ENCODE peak calls at places on chromosome 2, in nine cellular contexts. M, K, D, W, L, H, Y, A and X are unnamed samples.

GRCh38 chr2:210199186-210199765 is 26.0 kb downstream of the ACADL start:
- DNase-seq in M (no peak), K (peak; percentile 41), D (no peak), W (no peak), L (no peak), H (no peak), Y (no peak), A (no peak), X (no peak)

GRCh38 chr2:10048501-10049171 is 5.3 kb downstream of the KLF11 start:
- DNase-seq in M (no peak), K (peak; percentile 62), D (no peak), W (peak; percentile 72), L (no peak), H (no peak), Y (no peak), A (no peak), X (no peak)

GRCh38 chr2:79723830-79724229 is 211.0 kb downstream of the CTNNA2 start:
- DNase-seq in M (no peak), K (peak; percentile 98), D (no peak), W (no peak), L (no peak), H (no peak), Y (no peak), A (no peak), X (no peak)

GRCh38 chr2:128640166-128640846 is 321.6 kb upstream of the HS6ST1 start:
- DNase-seq in M (peak; percentile 47), K (no peak), D (peak; percentile 86), W (peak; percentile 58), L (no peak), H (peak; percentile 9), Y (no peak), A (no peak), X (no peak)

GRCh38 chr2:172082944-172083718 is 2.2 kb upstream of the DLX1 start:
- DNase-seq in M (no peak), K (no peak), D (no peak), W (peak; percentile 78), L (no peak), H (no peak), Y (no peak), A (no peak), X (no peak)

GRCh38 chr2:147623328-147623727 is 221.5 kb upstream of the ACVR2A start:
- DNase-seq in M (no peak), K (no peak), D (no peak), W (no peak), L (no peak), H (no peak), Y (no peak), A (no peak), X (no peak)

GRCh38 chr2:100274566-100275199 is 47.6 kb downstream of the LONRF2 start:
- DNase-seq in M (no peak), K (no peak), D (no peak), W (no peak), L (no peak), H (no peak), Y (no peak), A (no peak), X (no peak)

GRCh38 chr2:23420840-23421476 is 36.0 kb downstream of the KLHL29 start:
- DNase-seq in M (no peak), K (no peak), D (no peak), W (no peak), L (no peak), H (no peak), Y (no peak), A (no peak), X (no peak)

GRCh38 chr2:74037379-74037860 is 52.7 kb downstream of the TET3 start:
- DNase-seq in M (no peak), K (peak; percentile 48), D (no peak), W (no peak), L (no peak), H (no peak), Y (no peak), A (no peak), X (no peak)

GRCh38 chr2:178478102-178478441 is 328 bp downstream of the FKBP7 start:
- DNase-seq in M (peak; percentile 60), K (peak; percentile 31), D (no peak), W (peak; percentile 75), L (peak; percentile 18), H (no peak), Y (no peak), A (no peak), X (peak; percentile 20)

GRCh38 chr2:108184421-108184820 is 55.3 kb upstream of the SULT1C3 start:
- DNase-seq in M (no peak), K (peak; percentile 13), D (no peak), W (no peak), L (no peak), H (no peak), Y (no peak), A (no peak), X (no peak)

GRCh38 chr2:169961911-169962310 is 134.7 kb downstream of the UBR3 start:
- DNase-seq in M (peak; percentile 72), K (peak; percentile 88), D (no peak), W (no peak), L (no peak), H (no peak), Y (peak; percentile 22), A (no peak), X (no peak)

GRCh38 chr2:240524963-240525718 is 32.6 kb downstream of the ANKMY1 start:
- DNase-seq in M (no peak), K (no peak), D (no peak), W (peak; percentile 32), L (no peak), H (no peak), Y (no peak), A (no peak), X (no peak)

GRCh38 chr2:240525802-240526201 is 32.0 kb downstream of the ANKMY1 start:
- DNase-seq in M (no peak), K (no peak), D (no peak), W (peak; percentile 41), L (no peak), H (no peak), Y (no peak), A (no peak), X (no peak)

GRCh38 chr2:240528406-240529040 is 29.3 kb downstream of the ANKMY1 start:
- DNase-seq in M (no peak), K (no peak), D (no peak), W (peak; percentile 51), L (no peak), H (no peak), Y (no peak), A (no peak), X (no peak)

GRCh38 chr2:240527153-240527750 is 30.5 kb downstream of the ANKMY1 start:
- DNase-seq in M (no peak), K (no peak), D (no peak), W (no peak), L (no peak), H (no peak), Y (no peak), A (no peak), X (no peak)

GRCh38 chr2:240526521-240526920 is 31.3 kb downstream of the ANKMY1 start:
- DNase-seq in M (no peak), K (no peak), D (no peak), W (peak; percentile 18), L (no peak), H (no peak), Y (no peak), A (no peak), X (no peak)
- H3K9me3 ChIP-seq in M (peaks cover 4% of the 10 kb centered on the region), K (peaks cover 21% of the 10 kb centered on the region), D (peaks cover under 1% of the 10 kb centered on the region), W (peaks cover 2% of the 10 kb centered on the region), L (peaks cover 5% of the 10 kb centered on the region), H (peaks cover 19% of the 10 kb centered on the region), Y (no peaks in the 10 kb centered on the region), A (no peaks in the 10 kb centered on the region), X (no peaks in the 10 kb centered on the region)

DNA sequence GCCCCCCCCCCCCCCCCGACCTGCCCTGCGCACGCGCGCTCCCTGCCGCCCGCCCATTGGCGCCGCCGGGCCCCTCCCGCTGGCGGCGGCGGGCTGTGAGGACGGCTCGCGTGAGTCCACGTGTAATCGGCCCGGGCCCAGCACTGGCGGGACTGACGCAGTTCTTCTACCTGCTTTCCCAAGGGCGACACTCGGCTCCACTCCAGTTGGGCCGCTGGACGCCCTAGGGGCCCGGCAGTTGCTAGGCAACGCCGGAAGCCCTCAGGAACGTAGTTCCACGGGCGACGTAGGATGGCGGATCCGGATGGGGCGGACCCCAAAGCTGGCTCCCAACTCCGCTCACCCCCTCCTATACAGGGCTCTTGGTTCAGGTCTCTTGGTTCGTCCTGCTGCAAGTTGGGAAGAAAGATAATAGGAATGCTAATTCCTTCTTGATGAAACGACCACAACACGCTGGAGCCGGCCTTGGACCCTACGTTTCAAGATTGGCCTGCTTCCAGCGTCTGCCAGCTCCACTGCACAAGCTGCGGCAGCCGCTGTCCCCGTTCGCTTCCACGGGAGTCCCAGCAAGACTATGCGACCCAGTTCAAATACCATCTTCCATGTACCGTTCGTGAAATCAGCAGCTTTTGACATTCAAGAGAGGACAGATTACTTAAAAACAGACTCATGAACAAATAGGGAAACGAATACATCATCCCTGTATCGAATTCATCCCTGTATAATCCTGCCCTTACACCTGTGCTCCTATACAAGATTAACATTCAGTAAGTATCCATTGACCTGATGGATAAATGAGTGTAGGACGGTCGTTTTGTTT is 415 bp upstream of the MCFD2 start:
- DNase-seq in M (peak; percentile 97), K (peak; percentile 91), D (peak; percentile 95), W (peak; percentile 95), L (peak; percentile 100), H (peak; percentile 95), Y (peak; percentile 96), A (peak; percentile 94), X (peak; percentile 91)
- TF ChIP-seq POLR2A in M (peak; percentile 8), K (peak; percentile 39), D (no peak), W (no peak), L (peak; percentile 86), H (no peak), Y (peak; percentile 75), A (peak; percentile 52), X (peak; percentile 58)

DNA sequence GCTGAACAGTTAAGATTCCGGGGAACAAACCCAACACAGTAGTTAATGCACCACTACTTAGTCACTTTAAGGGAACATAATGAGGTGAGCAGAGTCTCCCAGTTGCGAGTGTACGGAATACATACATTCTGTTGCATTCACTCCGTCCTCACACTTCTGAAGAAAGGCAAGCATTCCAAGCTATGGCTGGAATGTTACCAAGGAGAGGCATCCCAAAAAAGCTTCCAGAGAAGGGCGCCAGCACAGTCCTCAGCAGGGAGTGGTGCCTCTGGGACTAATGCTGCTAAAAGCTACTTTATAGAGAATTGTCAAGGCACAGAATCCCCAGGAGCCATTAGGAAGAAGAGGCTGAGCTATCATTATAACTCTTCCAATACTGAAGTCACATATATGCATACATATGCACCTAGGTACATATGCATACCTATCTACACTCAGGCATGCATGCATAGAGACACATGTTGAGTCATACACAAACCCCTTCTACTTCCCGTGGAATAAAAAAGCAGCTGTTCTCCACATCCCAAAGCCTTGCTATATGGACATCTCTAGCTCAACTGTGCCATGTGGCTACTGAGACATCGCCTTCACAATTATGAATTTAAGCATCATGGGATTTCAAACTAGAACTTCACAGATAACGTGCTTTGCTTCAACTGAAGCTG is 120.7 kb downstream of the ANKRD44 start:
- DNase-seq in M (no peak), K (no peak), D (peak; percentile 17), W (no peak), L (no peak), H (no peak), Y (no peak), A (no peak), X (no peak)
- H3K4me3 ChIP-seq in M (no peak overlapping the region), K (no peak overlapping the region), D (no peak overlapping the region), W (no peak overlapping the region), L (no peak overlapping the region), H (no peak overlapping the region), Y (no peak overlapping the region), A (no peak overlapping the region), X (no peak overlapping the region)

DNA sequence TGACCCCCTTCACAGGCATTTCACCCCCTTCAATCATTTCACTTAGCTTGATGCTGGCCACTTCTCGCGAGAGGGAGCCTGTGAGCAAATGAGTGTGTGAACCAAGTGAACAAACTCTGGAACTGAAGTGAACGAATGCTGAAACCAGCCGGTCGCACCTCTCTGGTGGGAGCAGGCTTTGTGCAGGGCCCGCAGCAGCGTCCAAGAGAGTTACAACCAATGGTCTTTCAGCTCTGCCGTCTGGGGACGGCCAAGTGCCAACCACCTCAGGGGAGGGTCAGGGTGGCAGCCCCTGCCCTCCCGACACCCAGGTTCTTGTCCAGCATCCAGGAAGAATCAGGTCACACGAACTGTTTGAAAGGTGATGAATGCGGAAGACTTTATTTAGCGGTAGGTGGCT is 764.0 kb downstream of the SUCLG1 start:
- DNase-seq in M (no peak), K (no peak), D (no peak), W (no peak), L (no peak), H (no peak), Y (no peak), A (no peak), X (no peak)
- H3K9me3 ChIP-seq in M (no peaks in the 10 kb centered on the region), K (peaks cover 4% of the 10 kb centered on the region), D (no peaks in the 10 kb centered on the region), W (no peaks in the 10 kb centered on the region), L (no peaks in the 10 kb centered on the region), H (no peaks in the 10 kb centered on the region), Y (no peaks in the 10 kb centered on the region), A (no peaks in the 10 kb centered on the region), X (no peaks in the 10 kb centered on the region)